ENCODE peak calls at places on chromosomes 7 and 10, in nine cellular contexts. G is cardiac septum; W is DMS79; P is stimulated activated naive CD8-positive, alpha-beta T cell treated with anti-CD3 and anti-CD28 coated beads, Interleukin-15, amount 100 ng/mL, for 72 hours; K is NCI-H1105; F is DMS 273 treated with DMSO at 0.1 percent for 48 hours; V is mucosa of descending colon; A is cardiac muscle cell; U is NCI-H1048. I is an unnamed sample.

GRCh38 chr7:12458520-12459131 is 55.0 kb upstream of the VWDE start:
- DNase-seq in G (no peak), W (no peak), P (peak; percentile 17), K (peak; percentile 64), F (peak; percentile 23), V (peak; percentile 7), A (peak; percentile 55), U (peak; percentile 13), I (peak; percentile 49)

GRCh38 chr7:140267381-140268226 is 90.8 kb upstream of the KDM7A start:
- DNase-seq in G (peak; percentile 46), W (no peak), P (no peak), K (no peak), F (no peak), V (no peak), A (no peak), U (no peak), I (no peak)

GRCh38 chr7:511476-512145 is 8.0 kb downstream of the PDGFA start:
- DNase-seq in G (no peak), W (peak; percentile 39), P (no peak), K (no peak), F (no peak), V (no peak), A (no peak), U (no peak), I (no peak)

GRCh38 chr10:69047111-69047837 is 40.6 kb upstream of the SRGN start:
- DNase-seq in G (no peak), W (no peak), P (no peak), K (no peak), F (no peak), V (no peak), A (no peak), U (no peak), I (no peak)

GRCh38 chr7:117274951-117275350 is 47.9 kb downstream of the WNT2 start:
- DNase-seq in G (no peak), W (peak; percentile 55), P (no peak), K (no peak), F (no peak), V (no peak), A (no peak), U (no peak), I (no peak)

GRCh38 chr7:6106140-6106904 is 75.1 kb downstream of the ANKRD61 start:
- DNase-seq in G (peak; percentile 46), W (no peak), P (peak; percentile 25), K (no peak), F (no peak), V (peak; percentile 43), A (no peak), U (no peak), I (peak; percentile 59)

GRCh38 chr7:127683776-127684681 is 32.0 kb downstream of the SND1 start:
- DNase-seq in G (no peak), W (peak; percentile 37), P (no peak), K (peak; percentile 41), F (no peak), V (no peak), A (no peak), U (no peak), I (peak; percentile 58)

GRCh38 chr7:137931823-137932222 is 70.1 kb downstream of the CREB3L2 start:
- DNase-seq in G (no peak), W (no peak), P (no peak), K (no peak), F (no peak), V (no peak), A (no peak), U (no peak), I (no peak)

GRCh38 chr7:100034871-100035510 is 14.6 kb upstream of the ZSCAN21 start:
- DNase-seq in G (no peak), W (no peak), P (no peak), K (no peak), F (no peak), V (no peak), A (no peak), U (no peak), I (peak; percentile 85)

GRCh38 chr7:5553298-5553877 is 129.8 kb upstream of the TNRC18 start:
- DNase-seq in G (no peak), W (no peak), P (no peak), K (no peak), F (no peak), V (peak; percentile 66), A (peak; percentile 53), U (no peak), I (no peak)

GRCh38 chr7:139591550-139592195 is 68.2 kb downstream of the CLEC2L start:
- DNase-seq in G (no peak), W (peak; percentile 87), P (no peak), K (no peak), F (no peak), V (no peak), A (no peak), U (no peak), I (no peak)

GRCh38 chr10:69439350-69439739 is 11.9 kb upstream of the TSPAN15 start:
- DNase-seq in G (no peak), W (no peak), P (no peak), K (no peak), F (peak; percentile 85), V (peak; percentile 72), A (no peak), U (no peak), I (no peak)

GRCh38 chr10:59898125-59898835 is 8.1 kb downstream of the CCDC6 start:
- DNase-seq in G (no peak), W (no peak), P (no peak), K (no peak), F (no peak), V (peak; percentile 20), A (peak; percentile 59), U (no peak), I (no peak)

GRCh38 chr7:45973725-45974532 is 52.9 kb upstream of the IGFBP3 start:
- DNase-seq in G (peak; percentile 65), W (no peak), P (no peak), K (no peak), F (no peak), V (no peak), A (peak; percentile 50), U (no peak), I (no peak)

GRCh38 chr7:82729172-82730030 is 285.8 kb upstream of the CACNA2D1 start:
- DNase-seq in G (no peak), W (peak; percentile 5), P (no peak), K (peak; percentile 46), F (no peak), V (peak; percentile 36), A (peak; percentile 42), U (no peak), I (peak; percentile 58)

GRCh38 chr7:114785496-114785895 is 136.4 kb upstream of the MDFIC start:
- DNase-seq in G (no peak), W (no peak), P (no peak), K (no peak), F (no peak), V (no peak), A (no peak), U (no peak), I (no peak)

GRCh38 chr7:1317654-1318450 is 85.2 kb downstream of the UNCX start:
- DNase-seq in G (no peak), W (no peak), P (no peak), K (no peak), F (no peak), V (no peak), A (no peak), U (no peak), I (no peak)

GRCh38 chr7:129947001-129947400 is 5.8 kb downstream of the UBE2H start:
- DNase-seq in G (no peak), W (no peak), P (no peak), K (no peak), F (no peak), V (no peak), A (no peak), U (no peak), I (no peak)

GRCh38 chr7:156816943-156817572 is 75.9 kb downstream of the LMBR1 start:
- DNase-seq in G (no peak), W (peak; percentile 3), P (no peak), K (no peak), F (peak; percentile 18), V (no peak), A (peak; percentile 12), U (no peak), I (peak; percentile 55)

GRCh38 chr10:102639527-102639926 is 4.8 kb upstream of the TRIM8 start:
- DNase-seq in G (no peak), W (no peak), P (no peak), K (no peak), F (no peak), V (no peak), A (no peak), U (no peak), I (no peak)

GRCh38 chr10:58152698-58153263 is 114.9 kb downstream of the IPMK start:
- DNase-seq in G (no peak), W (peak; percentile 15), P (peak; percentile 13), K (no peak), F (no peak), V (peak; percentile 79), A (peak; percentile 55), U (peak; percentile 53), I (peak; percentile 56)

GRCh38 chr10:45444022-45444421 is 70.0 kb downstream of the ALOX5 start:
- DNase-seq in G (no peak), W (no peak), P (no peak), K (no peak), F (no peak), V (no peak), A (no peak), U (no peak), I (no peak)

GRCh38 chr7:26525413-26526287 is 234.0 kb downstream of the SNX10 start:
- DNase-seq in G (no peak), W (no peak), P (no peak), K (no peak), F (no peak), V (peak; percentile 36), A (no peak), U (no peak), I (no peak)

GRCh38 chr10:132103116-132103910 is 37.6 kb downstream of the JAKMIP3 start:
- DNase-seq in G (peak; percentile 31), W (no peak), P (no peak), K (no peak), F (no peak), V (no peak), A (no peak), U (no peak), I (no peak)

GRCh38 chr10:98262571-98262970 is 5.4 kb downstream of the LOXL4 start:
- DNase-seq in G (no peak), W (no peak), P (no peak), K (no peak), F (no peak), V (peak; percentile 21), A (peak; percentile 46), U (no peak), I (peak; percentile 76)

GRCh38 chr7:82945480-82945879 is 217.2 kb downstream of the PCLO start:
- DNase-seq in G (no peak), W (no peak), P (no peak), K (no peak), F (no peak), V (no peak), A (no peak), U (no peak), I (no peak)

GRCh38 chr10:4372601-4373000 is 453.4 kb upstream of the AKR1E2 start:
- DNase-seq in G (no peak), W (no peak), P (no peak), K (no peak), F (no peak), V (no peak), A (no peak), U (no peak), I (peak; percentile 99)

GRCh38 chr7:1647961-1648631 is 22.0 kb upstream of the ELFN1 start:
- DNase-seq in G (peak; percentile 88), W (no peak), P (no peak), K (no peak), F (no peak), V (no peak), A (peak; percentile 87), U (no peak), I (no peak)

GRCh38 chr10:74825371-74826141 is 844 bp upstream of the KAT6B start:
- DNase-seq in G (peak; percentile 81), W (no peak), P (peak; percentile 75), K (no peak), F (no peak), V (peak; percentile 54), A (peak; percentile 82), U (no peak), I (no peak)

GRCh38 chr7:5481241-5482019 is 57.8 kb upstream of the TNRC18 start:
- DNase-seq in G (no peak), W (no peak), P (no peak), K (no peak), F (no peak), V (no peak), A (no peak), U (no peak), I (no peak)

GRCh38 chr10:95988702-95989101 is 54.7 kb upstream of the CCNJ start:
- DNase-seq in G (no peak), W (peak; percentile 29), P (no peak), K (no peak), F (no peak), V (no peak), A (no peak), U (no peak), I (peak; percentile 3)

I was measured in lung microvascular endothelial cell.